ENCODE peak calls at places on chromosomes 13 and 19, in eight cellular contexts. One of them, this sample, is unnamed.
A peak's percentile ranks its signal among the peaks of the same experiment; 100 is the strongest.

GRCh38 chr19:46932346-46932745 is 71.5 kb downstream of the ARHGAP35 start:
- DNase-seq in T-helper 17 cell: no peak
- DNase-seq in midbrain: no peak
- DNase-seq in activated T-helper 1 cell treated with anti-CD3 and anti-CD28 coated beads, Interleukin-2, amount 50 U/mL, for 16 hours: no peak
- DNase-seq in transverse colon: no peak
- DNase-seq in mesothelial cell of epicardium: no peak
- DNase-seq in T-cell: no peak
- DNase-seq in stimulated activated CD4-positive, alpha-beta T cell treated with anti-CD3 and anti-CD28 coated beads, Interleukin-12 subunit alpha, Interleukin-12 subunit beta, amount 100 ng/mL, for 48 hours: no peak
- DNase-seq in this sample: no peak

GRCh38 chr19:33377586-33378475 is 4.3 kb downstream of the CEBPG start:
- DNase-seq in transverse colon: no peak
- DNase-seq in T-helper 17 cell: no peak
- DNase-seq in mesothelial cell of epicardium: no peak
- DNase-seq in stimulated activated CD4-positive, alpha-beta T cell treated with anti-CD3 and anti-CD28 coated beads, Interleukin-12 subunit alpha, Interleukin-12 subunit beta, amount 100 ng/mL, for 48 hours: no peak
- DNase-seq in midbrain: no peak
- DNase-seq in T-cell: no peak
- DNase-seq in activated T-helper 1 cell treated with anti-CD3 and anti-CD28 coated beads, Interleukin-2, amount 50 U/mL, for 16 hours: no peak
- DNase-seq in this sample: no peak

GRCh38 chr19:8307965-8308866 is at the start of gene CD320:
- DNase-seq in T-helper 17 cell: peak; percentile 73
- DNase-seq in transverse colon: peak; percentile 92
- DNase-seq in midbrain: peak; percentile 89
- DNase-seq in stimulated activated CD4-positive, alpha-beta T cell treated with anti-CD3 and anti-CD28 coated beads, Interleukin-12 subunit alpha, Interleukin-12 subunit beta, amount 100 ng/mL, for 48 hours: peak; percentile 80
- DNase-seq in mesothelial cell of epicardium: peak; percentile 92
- DNase-seq in activated T-helper 1 cell treated with anti-CD3 and anti-CD28 coated beads, Interleukin-2, amount 50 U/mL, for 16 hours: peak; percentile 76
- DNase-seq in T-cell: peak; percentile 77
- DNase-seq in this sample: peak; percentile 85

GRCh38 chr13:101523154-101523669 is 70.7 kb downstream of the ITGBL1 start:
- DNase-seq in T-helper 17 cell: no peak
- DNase-seq in T-cell: no peak
- DNase-seq in activated T-helper 1 cell treated with anti-CD3 and anti-CD28 coated beads, Interleukin-2, amount 50 U/mL, for 16 hours: no peak
- DNase-seq in midbrain: no peak
- DNase-seq in mesothelial cell of epicardium: no peak
- DNase-seq in stimulated activated CD4-positive, alpha-beta T cell treated with anti-CD3 and anti-CD28 coated beads, Interleukin-12 subunit alpha, Interleukin-12 subunit beta, amount 100 ng/mL, for 48 hours: no peak
- DNase-seq in transverse colon: no peak
- DNase-seq in this sample: no peak

GRCh38 chr19:54464044-54464623 is 556 bp upstream of the LENG9 start:
- DNase-seq in midbrain: peak; percentile 74
- DNase-seq in stimulated activated CD4-positive, alpha-beta T cell treated with anti-CD3 and anti-CD28 coated beads, Interleukin-12 subunit alpha, Interleukin-12 subunit beta, amount 100 ng/mL, for 48 hours: peak; percentile 88
- DNase-seq in activated T-helper 1 cell treated with anti-CD3 and anti-CD28 coated beads, Interleukin-2, amount 50 U/mL, for 16 hours: peak; percentile 66
- DNase-seq in T-helper 17 cell: peak; percentile 75
- DNase-seq in transverse colon: peak; percentile 97
- DNase-seq in mesothelial cell of epicardium: peak; percentile 84
- DNase-seq in T-cell: peak; percentile 79
- DNase-seq in this sample: peak; percentile 94

GRCh38 chr13:80363890-80364503 is 23.1 kb upstream of the SPRY2 start:
- DNase-seq in transverse colon: no peak
- DNase-seq in midbrain: peak; percentile 40
- DNase-seq in T-cell: no peak
- DNase-seq in T-helper 17 cell: no peak
- DNase-seq in activated T-helper 1 cell treated with anti-CD3 and anti-CD28 coated beads, Interleukin-2, amount 50 U/mL, for 16 hours: no peak
- DNase-seq in mesothelial cell of epicardium: no peak
- DNase-seq in stimulated activated CD4-positive, alpha-beta T cell treated with anti-CD3 and anti-CD28 coated beads, Interleukin-12 subunit alpha, Interleukin-12 subunit beta, amount 100 ng/mL, for 48 hours: no peak
- DNase-seq in this sample: no peak

GRCh38 chr19:50402544-50403301 is 16.0 kb upstream of the SPIB start:
- DNase-seq in activated T-helper 1 cell treated with anti-CD3 and anti-CD28 coated beads, Interleukin-2, amount 50 U/mL, for 16 hours: no peak
- DNase-seq in midbrain: no peak
- DNase-seq in mesothelial cell of epicardium: no peak
- DNase-seq in stimulated activated CD4-positive, alpha-beta T cell treated with anti-CD3 and anti-CD28 coated beads, Interleukin-12 subunit alpha, Interleukin-12 subunit beta, amount 100 ng/mL, for 48 hours: no peak
- DNase-seq in T-cell: no peak
- DNase-seq in T-helper 17 cell: no peak
- DNase-seq in transverse colon: no peak
- DNase-seq in this sample: no peak

GRCh38 chr19:14525729-14526128 is 3.7 kb upstream of the TECR start:
- DNase-seq in stimulated activated CD4-positive, alpha-beta T cell treated with anti-CD3 and anti-CD28 coated beads, Interleukin-12 subunit alpha, Interleukin-12 subunit beta, amount 100 ng/mL, for 48 hours: no peak
- DNase-seq in mesothelial cell of epicardium: no peak
- DNase-seq in midbrain: no peak
- DNase-seq in T-helper 17 cell: no peak
- DNase-seq in T-cell: no peak
- DNase-seq in transverse colon: no peak
- DNase-seq in activated T-helper 1 cell treated with anti-CD3 and anti-CD28 coated beads, Interleukin-2, amount 50 U/mL, for 16 hours: no peak
- DNase-seq in this sample: no peak

GRCh38 chr19:31139871-31140505 is 209.2 kb downstream of the TSHZ3 start:
- DNase-seq in activated T-helper 1 cell treated with anti-CD3 and anti-CD28 coated beads, Interleukin-2, amount 50 U/mL, for 16 hours: no peak
- DNase-seq in midbrain: no peak
- DNase-seq in stimulated activated CD4-positive, alpha-beta T cell treated with anti-CD3 and anti-CD28 coated beads, Interleukin-12 subunit alpha, Interleukin-12 subunit beta, amount 100 ng/mL, for 48 hours: no peak
- DNase-seq in T-helper 17 cell: no peak
- DNase-seq in transverse colon: no peak
- DNase-seq in mesothelial cell of epicardium: no peak
- DNase-seq in T-cell: no peak
- DNase-seq in this sample: no peak

GRCh38 chr19:13396256-13397080 is 109.8 kb downstream of the CACNA1A start:
- DNase-seq in transverse colon: peak; percentile 15
- DNase-seq in activated T-helper 1 cell treated with anti-CD3 and anti-CD28 coated beads, Interleukin-2, amount 50 U/mL, for 16 hours: no peak
- DNase-seq in mesothelial cell of epicardium: no peak
- DNase-seq in midbrain: peak; percentile 39
- DNase-seq in stimulated activated CD4-positive, alpha-beta T cell treated with anti-CD3 and anti-CD28 coated beads, Interleukin-12 subunit alpha, Interleukin-12 subunit beta, amount 100 ng/mL, for 48 hours: no peak
- DNase-seq in T-helper 17 cell: no peak
- DNase-seq in T-cell: no peak
- DNase-seq in this sample: peak; percentile 9

GRCh38 chr19:33431986-33432385 is 58.5 kb downstream of the CEBPG start:
- DNase-seq in T-cell: no peak
- DNase-seq in activated T-helper 1 cell treated with anti-CD3 and anti-CD28 coated beads, Interleukin-2, amount 50 U/mL, for 16 hours: no peak
- DNase-seq in midbrain: no peak
- DNase-seq in transverse colon: no peak
- DNase-seq in mesothelial cell of epicardium: peak; percentile 18
- DNase-seq in stimulated activated CD4-positive, alpha-beta T cell treated with anti-CD3 and anti-CD28 coated beads, Interleukin-12 subunit alpha, Interleukin-12 subunit beta, amount 100 ng/mL, for 48 hours: no peak
- DNase-seq in T-helper 17 cell: no peak
- DNase-seq in this sample: no peak

GRCh38 chr19:53102701-53103140 is 501 bp downstream of the ZNF160 start:
- DNase-seq in midbrain: no peak
- DNase-seq in stimulated activated CD4-positive, alpha-beta T cell treated with anti-CD3 and anti-CD28 coated beads, Interleukin-12 subunit alpha, Interleukin-12 subunit beta, amount 100 ng/mL, for 48 hours: peak; percentile 5
- DNase-seq in transverse colon: peak; percentile 19
- DNase-seq in mesothelial cell of epicardium: no peak
- DNase-seq in T-cell: peak; percentile 37
- DNase-seq in T-helper 17 cell: no peak
- DNase-seq in activated T-helper 1 cell treated with anti-CD3 and anti-CD28 coated beads, Interleukin-2, amount 50 U/mL, for 16 hours: no peak
- DNase-seq in this sample: no peak

GRCh38 chr13:111952814-111953213 is 114.1 kb upstream of the SOX1 start:
- DNase-seq in midbrain: no peak
- DNase-seq in transverse colon: no peak
- DNase-seq in stimulated activated CD4-positive, alpha-beta T cell treated with anti-CD3 and anti-CD28 coated beads, Interleukin-12 subunit alpha, Interleukin-12 subunit beta, amount 100 ng/mL, for 48 hours: no peak
- DNase-seq in mesothelial cell of epicardium: peak; percentile 2
- DNase-seq in T-helper 17 cell: no peak
- DNase-seq in activated T-helper 1 cell treated with anti-CD3 and anti-CD28 coated beads, Interleukin-2, amount 50 U/mL, for 16 hours: no peak
- DNase-seq in T-cell: no peak
- DNase-seq in this sample: no peak

This sample was measured in NCI-H460.